ENCODE peak calls at places on chromosomes 12 and 14, in seven cellular contexts. T is RWPE1; L is EL; E is GM23248; R is stimulated activated CD8-positive, alpha-beta memory T cell treated with anti-CD3 and anti-CD28 coated beads, Interleukin-4, amount 100 ng/mL, for 1 hour; Z is midbrain; G is Right ventricle myocardium inferior. F is an unnamed sample.

GRCh38 chr12:54390668-54391551 is 6.4 kb upstream of the ZNF385A start:
- DNase-seq in L (no peak), T (peak), Z (no peak), G (no peak), E (no peak), R (peak), F (peak)

GRCh38 chr12:1481326-1481725 is 113.1 kb downstream of the FBXL14 start:
- DNase-seq in T (no peak), R (no peak), L (no peak), G (no peak), Z (no peak), E (no peak), F (no peak)

GRCh38 chr12:102948941-102949352 is 8.5 kb upstream of the ASCL1 start:
- DNase-seq in L (peak), G (no peak), E (peak), Z (peak), R (peak), T (peak), F (peak)

GRCh38 chr12:111558107-111558376 is 41.1 kb downstream of the ATXN2 start:
- DNase-seq in E (peak), T (no peak), Z (no peak), L (peak), R (no peak), G (no peak), F (no peak)

GRCh38 chr14:106417224-106418049 is 891.1 kb downstream of the TMEM121 start:
- DNase-seq in G (peak), E (peak), R (peak), Z (no peak), L (peak), T (no peak), F (peak)

GRCh38 chr12:62692884-62693283 is 226.3 kb downstream of the MON2 start:
- DNase-seq in T (no peak), E (peak), Z (no peak), L (peak), R (no peak), G (no peak), F (no peak)

GRCh38 chr12:40063424-40063823 is 42.5 kb downstream of the SLC2A13 start:
- DNase-seq in T (no peak), Z (no peak), L (no peak), G (no peak), R (no peak), E (peak), F (peak)

GRCh38 chr14:74614508-74615495 is 2.8 kb upstream of the LTBP2 start:
- DNase-seq in Z (no peak), L (peak), E (peak), G (no peak), T (no peak), R (no peak), F (no peak)

GRCh38 chr12:16189849-16190248 is 87.6 kb downstream of the SLC15A5 start:
- DNase-seq in Z (peak), E (peak), R (no peak), T (no peak), G (no peak), L (no peak), F (peak)

GRCh38 chr12:122893208-122894151 is 2.4 kb downstream of the VPS37B start:
- DNase-seq in G (no peak), Z (no peak), T (no peak), E (no peak), R (no peak), L (no peak), F (no peak)

GRCh38 chr12:100473716-100474150 is at the start of gene NR1H4:
- DNase-seq in L (peak), E (peak), R (no peak), T (no peak), Z (no peak), G (no peak), F (no peak)

GRCh38 chr12:34404377-34405285 is 382.3 kb downstream of the ALG10 start:
- DNase-seq in Z (no peak), L (no peak), E (no peak), R (no peak), G (no peak), T (no peak), F (no peak)

GRCh38 chr14:70906785-70907171 is 481 bp upstream of the PCNX1 start:
- DNase-seq in L (no peak), G (no peak), E (peak), T (no peak), Z (peak), R (no peak), F (no peak)

GRCh38 chr12:56297400-56297799 is 2.7 kb downstream of the CS start:
- DNase-seq in E (no peak), G (no peak), L (no peak), Z (no peak), T (no peak), R (no peak), F (no peak)

GRCh38 chr12:52052471-52053186 is 1.4 kb downstream of the NR4A1 start:
- DNase-seq in T (no peak), E (no peak), G (peak), L (no peak), Z (no peak), R (peak), F (peak)

GRCh38 chr12:98260276-98260675 is 255.1 kb upstream of the TMPO start:
- DNase-seq in G (no peak), E (no peak), L (no peak), T (no peak), R (no peak), Z (no peak), F (no peak)

GRCh38 chr12:86914716-86915115 is 658.5 kb upstream of the MGAT4C start:
- DNase-seq in L (peak), T (peak), G (no peak), Z (peak), E (peak), R (no peak), F (peak)

GRCh38 chr14:33375781-33376180 is 437.1 kb downstream of the NPAS3 start:
- DNase-seq in T (no peak), L (no peak), E (no peak), G (no peak), R (no peak), Z (no peak), F (no peak)

GRCh38 chr14:62468946-62469345 is 576.3 kb downstream of the KCNH5 start:
- DNase-seq in E (no peak), G (no peak), Z (no peak), R (no peak), L (peak), T (no peak), F (no peak)

GRCh38 chr14:78092040-78092439 is 78.1 kb upstream of the NRXN3 start:
- DNase-seq in Z (no peak), L (no peak), R (no peak), T (no peak), E (no peak), G (no peak), F (no peak)

GRCh38 chr12:128507470-128507869 is 240.5 kb downstream of the TMEM132C start:
- DNase-seq in L (no peak), R (no peak), E (no peak), T (no peak), Z (no peak), G (no peak), F (no peak)